ENCODE peak calls at places on chromosomes 4 and X, in ten cellular contexts. One of them, this sample, is unnamed.

GRCh38 chr4:48064349-48064748 is 47.8 kb downstream of the NIPAL1 start:
- DNase-seq in non-pigmented ciliary epithelial cell: no peak
- DNase-seq in CD4-positive, CD25-positive, alpha-beta regulatory T cell: no peak
- DNase-seq in AG08395: no peak
- DNase-seq in ecto neural progenitor cell: no peak
- DNase-seq in fibroblast of pulmonary artery: no peak
- DNase-seq in T-helper 9 cell: no peak
- DNase-seq in left ventricle myocardium inferior: no peak
- DNase-seq in GM04504: no peak
- DNase-seq in endodermal cell: no peak
- DNase-seq in this sample: no peak

GRCh38 chrX:102624105-102624504 is 24.8 kb downstream of the ARMCX5 start:
- DNase-seq in endodermal cell: no peak
- DNase-seq in T-helper 9 cell: no peak
- DNase-seq in AG08395: no peak
- DNase-seq in ecto neural progenitor cell: no peak
- DNase-seq in fibroblast of pulmonary artery: no peak
- DNase-seq in GM04504: no peak
- DNase-seq in left ventricle myocardium inferior: no peak
- DNase-seq in CD4-positive, CD25-positive, alpha-beta regulatory T cell: no peak
- DNase-seq in non-pigmented ciliary epithelial cell: no peak
- DNase-seq in this sample: no peak

GRCh38 chr4:101348367-101348827 is 1.1 kb upstream of the PPP3CA start:
- DNase-seq in GM04504: no peak
- DNase-seq in AG08395: no peak
- DNase-seq in left ventricle myocardium inferior: peak
- DNase-seq in non-pigmented ciliary epithelial cell: no peak
- DNase-seq in T-helper 9 cell: peak
- DNase-seq in ecto neural progenitor cell: no peak
- DNase-seq in CD4-positive, CD25-positive, alpha-beta regulatory T cell: no peak
- DNase-seq in fibroblast of pulmonary artery: no peak
- DNase-seq in endodermal cell: no peak
- DNase-seq in this sample: no peak

GRCh38 chr4:7705062-7705461 is 234.6 kb downstream of the AFAP1 start:
- DNase-seq in CD4-positive, CD25-positive, alpha-beta regulatory T cell: no peak
- DNase-seq in left ventricle myocardium inferior: peak
- DNase-seq in non-pigmented ciliary epithelial cell: no peak
- DNase-seq in GM04504: no peak
- DNase-seq in ecto neural progenitor cell: no peak
- DNase-seq in T-helper 9 cell: no peak
- DNase-seq in AG08395: no peak
- DNase-seq in endodermal cell: peak
- DNase-seq in fibroblast of pulmonary artery: no peak
- DNase-seq in this sample: no peak

GRCh38 chr4:90127706-90128345 is 632 bp downstream of the CCSER1 start:
- DNase-seq in AG08395: no peak
- DNase-seq in left ventricle myocardium inferior: peak
- DNase-seq in fibroblast of pulmonary artery: no peak
- DNase-seq in ecto neural progenitor cell: peak
- DNase-seq in GM04504: no peak
- DNase-seq in endodermal cell: no peak
- DNase-seq in CD4-positive, CD25-positive, alpha-beta regulatory T cell: no peak
- DNase-seq in non-pigmented ciliary epithelial cell: no peak
- DNase-seq in T-helper 9 cell: no peak
- DNase-seq in this sample: no peak

GRCh38 chrX:9312922-9313867 is 151.7 kb upstream of the TBL1X start:
- DNase-seq in AG08395: no peak
- DNase-seq in non-pigmented ciliary epithelial cell: no peak
- DNase-seq in GM04504: no peak
- DNase-seq in left ventricle myocardium inferior: peak
- DNase-seq in T-helper 9 cell: peak
- DNase-seq in ecto neural progenitor cell: peak
- DNase-seq in fibroblast of pulmonary artery: no peak
- DNase-seq in endodermal cell: peak
- DNase-seq in CD4-positive, CD25-positive, alpha-beta regulatory T cell: peak
- DNase-seq in this sample: peak

GRCh38 chr4:176837176-176837915 is 44.6 kb upstream of the VEGFC start:
- DNase-seq in CD4-positive, CD25-positive, alpha-beta regulatory T cell: no peak
- DNase-seq in T-helper 9 cell: no peak
- DNase-seq in fibroblast of pulmonary artery: peak
- DNase-seq in endodermal cell: no peak
- DNase-seq in GM04504: no peak
- DNase-seq in left ventricle myocardium inferior: no peak
- DNase-seq in ecto neural progenitor cell: no peak
- DNase-seq in non-pigmented ciliary epithelial cell: no peak
- DNase-seq in AG08395: no peak
- DNase-seq in this sample: no peak

GRCh38 chr4:66681962-66682361 is 863.3 kb downstream of the CENPC start:
- DNase-seq in endodermal cell: no peak
- DNase-seq in fibroblast of pulmonary artery: peak
- DNase-seq in AG08395: no peak
- DNase-seq in ecto neural progenitor cell: no peak
- DNase-seq in left ventricle myocardium inferior: no peak
- DNase-seq in CD4-positive, CD25-positive, alpha-beta regulatory T cell: no peak
- DNase-seq in T-helper 9 cell: no peak
- DNase-seq in non-pigmented ciliary epithelial cell: peak
- DNase-seq in GM04504: no peak
- DNase-seq in this sample: no peak

GRCh38 chrX:63330681-63331080 is 20.5 kb downstream of the SPIN4 start:
- DNase-seq in CD4-positive, CD25-positive, alpha-beta regulatory T cell: no peak
- DNase-seq in non-pigmented ciliary epithelial cell: no peak
- DNase-seq in ecto neural progenitor cell: no peak
- DNase-seq in fibroblast of pulmonary artery: no peak
- DNase-seq in left ventricle myocardium inferior: no peak
- DNase-seq in AG08395: no peak
- DNase-seq in endodermal cell: no peak
- DNase-seq in T-helper 9 cell: no peak
- DNase-seq in GM04504: no peak
- DNase-seq in this sample: no peak

GRCh38 chr4:55854132-55854531 is 684 bp downstream of the EXOC1 start:
- DNase-seq in endodermal cell: peak
- DNase-seq in fibroblast of pulmonary artery: no peak
- DNase-seq in T-helper 9 cell: no peak
- DNase-seq in ecto neural progenitor cell: no peak
- DNase-seq in non-pigmented ciliary epithelial cell: no peak
- DNase-seq in AG08395: no peak
- DNase-seq in GM04504: no peak
- DNase-seq in CD4-positive, CD25-positive, alpha-beta regulatory T cell: peak
- DNase-seq in left ventricle myocardium inferior: no peak
- DNase-seq in this sample: no peak

GRCh38 chr4:174749091-174749490 is 80.0 kb downstream of the GLRA3 start:
- DNase-seq in fibroblast of pulmonary artery: peak
- DNase-seq in ecto neural progenitor cell: no peak
- DNase-seq in T-helper 9 cell: no peak
- DNase-seq in endodermal cell: no peak
- DNase-seq in AG08395: no peak
- DNase-seq in non-pigmented ciliary epithelial cell: peak
- DNase-seq in left ventricle myocardium inferior: no peak
- DNase-seq in CD4-positive, CD25-positive, alpha-beta regulatory T cell: no peak
- DNase-seq in GM04504: no peak
- DNase-seq in this sample: no peak

GRCh38 chr4:123593655-123594054 is 197.1 kb downstream of the SPRY1 start:
- DNase-seq in non-pigmented ciliary epithelial cell: no peak
- DNase-seq in T-helper 9 cell: no peak
- DNase-seq in endodermal cell: no peak
- DNase-seq in CD4-positive, CD25-positive, alpha-beta regulatory T cell: no peak
- DNase-seq in ecto neural progenitor cell: no peak
- DNase-seq in left ventricle myocardium inferior: no peak
- DNase-seq in fibroblast of pulmonary artery: no peak
- DNase-seq in GM04504: no peak
- DNase-seq in AG08395: no peak
- DNase-seq in this sample: no peak

GRCh38 chr4:138892483-138893386 is 122.8 kb upstream of the NOCT start:
- DNase-seq in GM04504: no peak
- DNase-seq in endodermal cell: no peak
- DNase-seq in AG08395: no peak
- DNase-seq in fibroblast of pulmonary artery: no peak
- DNase-seq in ecto neural progenitor cell: no peak
- DNase-seq in non-pigmented ciliary epithelial cell: no peak
- DNase-seq in T-helper 9 cell: no peak
- DNase-seq in left ventricle myocardium inferior: no peak
- DNase-seq in CD4-positive, CD25-positive, alpha-beta regulatory T cell: no peak
- DNase-seq in this sample: no peak

GRCh38 chrX:38811515-38812239 is 10.4 kb downstream of the MID1IP1 start:
- DNase-seq in left ventricle myocardium inferior: no peak
- DNase-seq in fibroblast of pulmonary artery: peak
- DNase-seq in non-pigmented ciliary epithelial cell: no peak
- DNase-seq in endodermal cell: no peak
- DNase-seq in T-helper 9 cell: no peak
- DNase-seq in ecto neural progenitor cell: no peak
- DNase-seq in GM04504: no peak
- DNase-seq in AG08395: no peak
- DNase-seq in CD4-positive, CD25-positive, alpha-beta regulatory T cell: peak
- DNase-seq in this sample: no peak

This sample was measured in CD4-positive, alpha-beta T cell.